ENCODE peak calls at places on chromosomes 7 and 10, in four cellular contexts. G is A549, Q is heart left ventricle, U is heart right ventricle. W is an unnamed sample.

GRCh38 chr10:72756674-72757385 is 64.9 kb downstream of the MCU start:
- DNase-seq in U (no peak), G (no peak), Q (no peak), W (no peak)

GRCh38 chr10:73247509-73248258 is 629 bp upstream of the DNAJC9 start:
- DNase-seq in Q (no peak), G (no peak), U (no peak), W (no peak)

GRCh38 chr7:7183061-7183832 is 903 bp downstream of the C1GALT1 start:
- DNase-seq in Q (peak; percentile 59), G (peak; percentile 34), U (no peak), W (no peak)

GRCh38 chr7:140416560-140416959 is 12.7 kb downstream of the RAB19 start:
- DNase-seq in G (no peak), Q (no peak), U (no peak), W (peak; percentile 58)

GRCh38 chr10:94397549-94398370 is 4.6 kb upstream of the TBC1D12 start:
- DNase-seq in U (no peak), Q (no peak), G (no peak), W (no peak)

GRCh38 chr7:128254470-128254869 is 13.4 kb downstream of the LEP start:
- DNase-seq in Q (no peak), U (no peak), G (no peak), W (no peak)

GRCh38 chr10:131453772-131454634 is 142.5 kb upstream of the TCERG1L start:
- DNase-seq in Q (peak; percentile 51), U (peak; percentile 62), G (no peak), W (no peak)

GRCh38 chr10:97788552-97789442 is 17.0 kb upstream of the SFRP5 start:
- DNase-seq in G (no peak), U (peak; percentile 48), Q (peak; percentile 46), W (no peak)

GRCh38 chr7:44224216-44224950 is 23.6 kb downstream of the YKT6 start:
- DNase-seq in Q (peak; percentile 22), U (no peak), G (no peak), W (no peak)

GRCh38 chr7:13797545-13797944 is 191.9 kb downstream of the ETV1 start:
- DNase-seq in Q (no peak), G (no peak), U (no peak), W (no peak)

GRCh38 chr10:7610651-7611389 is 55.9 kb downstream of the ITIH5 start:
- DNase-seq in Q (no peak), U (no peak), G (no peak), W (no peak)

GRCh38 chr7:106425017-106425719 is 140.4 kb upstream of the NAMPT start:
- DNase-seq in Q (peak; percentile 71), G (peak; percentile 57), U (peak; percentile 67), W (peak; percentile 81)

GRCh38 chr10:128098631-128099030 is 27.6 kb downstream of the MKI67 start:
- DNase-seq in U (no peak), Q (no peak), G (no peak), W (no peak)

GRCh38 chr7:117038408-117038807 is 85.1 kb downstream of the ST7 start:
- DNase-seq in Q (no peak), G (no peak), U (no peak), W (no peak)

GRCh38 chr7:132225216-132226030 is 350.8 kb downstream of the PLXNA4 start:
- DNase-seq in Q (peak; percentile 82), G (peak; percentile 44), U (peak; percentile 24), W (peak; percentile 94)

GRCh38 chr7:79837915-79838314 is 296.7 kb upstream of the GNAI1 start:
- DNase-seq in U (no peak), G (no peak), Q (no peak), W (no peak)

GRCh38 chr7:2825595-2826227 is 18.4 kb downstream of the GNA12 start:
- DNase-seq in G (no peak), U (no peak), Q (no peak), W (no peak)

GRCh38 chr7:159065151-159065550 is 79.5 kb downstream of the VIPR2 start:
- DNase-seq in Q (peak; percentile 72), U (peak; percentile 58), G (no peak), W (no peak)

GRCh38 chr10:16828114-16828568 is 10.9 kb upstream of the RSU1 start:
- DNase-seq in G (peak; percentile 22), Q (peak; percentile 46), U (peak; percentile 75), W (peak; percentile 59)

GRCh38 chr7:41652265-41652664 is 50.6 kb downstream of the INHBA start:
- DNase-seq in U (peak; percentile 23), Q (no peak), G (no peak), W (no peak)

GRCh38 chr7:36943591-36944430 is 219.5 kb upstream of the AOAH start:
- DNase-seq in U (no peak), Q (no peak), G (no peak), W (no peak)

GRCh38 chr10:132152896-132153580 is 33.7 kb upstream of the DPYSL4 start:
- DNase-seq in Q (peak; percentile 19), G (no peak), U (no peak), W (no peak)

GRCh38 chr7:156638443-156639077 is 2.0 kb upstream of the RNF32 start:
- DNase-seq in U (no peak), Q (no peak), G (no peak), W (no peak)

GRCh38 chr10:133230387-133231195 is 574 bp downstream of the UTF1 start:
- DNase-seq in G (no peak), U (no peak), Q (no peak), W (no peak)

GRCh38 chr7:129262333-129262732 is 37.5 kb downstream of the AHCYL2 start:
- DNase-seq in U (no peak), G (no peak), Q (no peak), W (no peak)

GRCh38 chr10:71961831-71962230 is 2.4 kb upstream of the CHST3 start:
- DNase-seq in Q (no peak), G (no peak), U (no peak), W (no peak)

DNA sequence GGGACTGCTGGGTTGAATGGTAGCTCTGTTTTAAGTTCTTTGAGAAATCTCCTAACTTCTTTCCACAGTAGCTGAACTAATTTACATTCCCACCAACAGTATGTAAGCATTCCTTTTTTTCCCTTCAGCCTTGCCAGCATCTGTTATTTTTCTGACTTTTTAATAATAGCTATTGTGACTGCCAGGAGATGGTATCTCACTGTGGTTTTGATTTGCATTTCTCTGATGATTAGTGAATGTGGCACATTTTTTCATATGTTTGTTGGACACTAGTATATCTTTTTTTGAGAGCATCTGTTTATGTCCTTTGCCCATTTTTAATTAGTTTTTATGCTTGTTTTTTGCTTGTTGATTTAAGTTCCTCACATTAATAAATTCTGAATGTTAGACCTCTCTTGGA is 990.8 kb downstream of the GATA3 start:
- DNase-seq in Q (no peak), G (no peak), U (no peak), W (no peak)
- TF ChIP-seq CTCF in Q (no peak), G (no peak), U (no peak), W (no peak)

GRCh38 chr10:70662362-70663220 is 9.7 kb upstream of the ADAMTS14 start:
- DNase-seq in G (no peak), Q (no peak), U (no peak), W (no peak)
- H3K4me3 ChIP-seq in G (no peak overlapping the region), Q (no peak overlapping the region), U (no peak overlapping the region), W (no peak overlapping the region)

GRCh38 chr7:107638594-107638993 is 22.0 kb upstream of the SLC26A4 start:
- DNase-seq in Q (no peak), U (no peak), G (no peak), W (no peak)

GRCh38 chr7:107644704-107645083 is 15.9 kb upstream of the SLC26A4 start:
- DNase-seq in Q (no peak), G (no peak), U (no peak), W (no peak)

GRCh38 chr7:107643938-107644703 is 16.5 kb upstream of the SLC26A4 start:
- DNase-seq in U (no peak), G (no peak), Q (no peak), W (no peak)

DNA sequence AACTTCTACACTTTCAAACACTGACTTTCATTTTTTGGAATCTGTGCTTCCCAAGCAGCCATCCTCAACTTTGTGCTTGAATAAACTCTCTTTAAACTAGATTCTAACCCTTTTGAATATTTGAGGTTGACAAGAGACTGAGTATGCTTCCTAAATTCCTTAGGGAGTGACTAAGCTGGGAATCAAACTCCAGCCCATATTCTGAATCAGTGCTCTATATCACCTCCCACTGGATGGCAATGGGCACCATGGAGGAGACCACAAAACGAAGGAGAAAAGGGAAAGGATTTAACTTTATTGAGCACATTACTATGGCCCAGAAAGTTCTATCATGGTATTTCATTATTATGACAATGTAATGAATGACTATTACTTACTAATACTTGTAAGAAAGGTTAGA is 17.2 kb upstream of the SLC26A4 start:
- DNase-seq in U (no peak), Q (no peak), G (no peak), W (no peak)
- TF ChIP-seq CTCF in U (no peak), Q (no peak), G (no peak), W (no peak)

GRCh38 chr7:15397159-15397550 is 164.7 kb downstream of the AGMO start:
- DNase-seq in Q (peak; percentile 25), U (no peak), G (no peak), W (no peak)
- H3K4me3 ChIP-seq in Q (no peak overlapping the region), U (no peak overlapping the region), G (no peak overlapping the region), W (no peak overlapping the region)

GRCh38 chr10:14548970-14549369 is 218.2 kb upstream of the FRMD4A start:
- DNase-seq in G (no peak), Q (no peak), U (no peak), W (no peak)
- TF ChIP-seq CTCF in G (no peak), Q (no peak), U (no peak), W (no peak)

GRCh38 chr7:141433698-141434097 is 117.5 kb upstream of the AGK start:
- DNase-seq in G (no peak), U (no peak), Q (no peak), W (no peak)

GRCh38 chr7:141431143-141431479 is 120.1 kb upstream of the AGK start:
- DNase-seq in Q (no peak), U (no peak), G (no peak), W (no peak)

GRCh38 chr7:141427134-141427533 is 124.1 kb upstream of the AGK start:
- DNase-seq in Q (no peak), G (no peak), U (no peak), W (no peak)

GRCh38 chr7:141430426-141431142 is 120.6 kb upstream of the AGK start:
- DNase-seq in Q (no peak), G (no peak), U (no peak), W (no peak)
- H3K4me3 ChIP-seq in Q (no peak overlapping the region), G (no peak overlapping the region), U (no peak overlapping the region), W (no peak overlapping the region)

W was measured in LNCaP clone FGC.